ENCODE peak calls at places on chromosome 2, in four cellular contexts. One of them, this sample, is unnamed.

GRCh38 chr2:106982350-106982749 is 96.4 kb upstream of the ST6GAL2 start:
- DNase-seq in K562: no peak
- DNase-seq in HepG2: no peak
- DNase-seq in HCT116: no peak
- DNase-seq in this sample: no peak

GRCh38 chr2:163943403-163944356 is 207.9 kb upstream of the FIGN start:
- DNase-seq in K562: no peak
- DNase-seq in HepG2: peak
- DNase-seq in HCT116: no peak
- DNase-seq in this sample: no peak

GRCh38 chr2:101311390-101312019 is 3.0 kb upstream of the RNF149 start:
- DNase-seq in K562: no peak
- DNase-seq in HepG2: peak
- DNase-seq in HCT116: no peak
- DNase-seq in this sample: no peak

GRCh38 chr2:118989481-118989880 is 47.5 kb downstream of the MARCO start:
- DNase-seq in K562: no peak
- DNase-seq in HepG2: no peak
- DNase-seq in HCT116: no peak
- DNase-seq in this sample: no peak

GRCh38 chr2:168466834-168467565 is 10.9 kb downstream of the CERS6 start:
- DNase-seq in K562: no peak
- DNase-seq in HepG2: no peak
- DNase-seq in HCT116: no peak
- DNase-seq in this sample: no peak

GRCh38 chr2:46943881-46944798 is 28.5 kb upstream of the MCFD2 start:
- DNase-seq in K562: no peak
- DNase-seq in HepG2: no peak
- DNase-seq in HCT116: no peak
- DNase-seq in this sample: no peak

GRCh38 chr2:130727286-130727924 is 1.5 kb upstream of the GPR148 start:
- DNase-seq in K562: peak
- DNase-seq in HepG2: no peak
- DNase-seq in HCT116: peak
- DNase-seq in this sample: no peak

GRCh38 chr2:132584976-132585817 is 84.8 kb downstream of the LYPD1 start:
- DNase-seq in K562: no peak
- DNase-seq in HepG2: no peak
- DNase-seq in HCT116: no peak
- DNase-seq in this sample: no peak

GRCh38 chr2:26968001-26968400 is 2.4 kb upstream of the MAPRE3 start:
- DNase-seq in K562: no peak
- DNase-seq in HepG2: no peak
- DNase-seq in HCT116: no peak
- DNase-seq in this sample: no peak

GRCh38 chr2:183868707-183869106 is 729.6 kb upstream of the ZNF804A start:
- DNase-seq in K562: no peak
- DNase-seq in HepG2: no peak
- DNase-seq in HCT116: no peak
- DNase-seq in this sample: no peak

GRCh38 chr2:172680595-172681176 is 55.0 kb upstream of the RAPGEF4 start:
- DNase-seq in K562: no peak
- DNase-seq in HepG2: no peak
- DNase-seq in HCT116: no peak
- DNase-seq in this sample: no peak

GRCh38 chr2:236665572-236666118 is 96.0 kb downstream of the ACKR3 start:
- DNase-seq in K562: no peak
- DNase-seq in HepG2: no peak
- DNase-seq in HCT116: no peak
- DNase-seq in this sample: no peak

GRCh38 chr2:23381084-23381483 is 3.9 kb upstream of the KLHL29 start:
- DNase-seq in K562: no peak
- DNase-seq in HepG2: peak
- DNase-seq in HCT116: peak
- DNase-seq in this sample: peak

GRCh38 chr2:39429738-39430137 is 7.3 kb downstream of the MAP4K3 start:
- DNase-seq in K562: no peak
- DNase-seq in HepG2: no peak
- DNase-seq in HCT116: no peak
- DNase-seq in this sample: no peak

GRCh38 chr2:222445226-222445625 is 20.9 kb downstream of the SGPP2 start:
- DNase-seq in K562: no peak
- DNase-seq in HepG2: no peak
- DNase-seq in HCT116: no peak
- DNase-seq in this sample: no peak

GRCh38 chr2:215966274-215966673 is 47.1 kb downstream of the MREG start:
- DNase-seq in K562: no peak
- DNase-seq in HepG2: no peak
- DNase-seq in HCT116: no peak
- DNase-seq in this sample: no peak

GRCh38 chr2:183255406-183255805 is 131.2 kb downstream of the NUP35 start:
- DNase-seq in K562: no peak
- DNase-seq in HepG2: no peak
- DNase-seq in HCT116: no peak
- DNase-seq in this sample: no peak

GRCh38 chr2:42954227-42954962 is 162.0 kb upstream of the HAAO start:
- DNase-seq in K562: no peak
- DNase-seq in HepG2: peak
- DNase-seq in HCT116: no peak
- DNase-seq in this sample: no peak

GRCh38 chr2:109293663-109294062 is 164.7 kb downstream of the SH3RF3 start:
- DNase-seq in K562: no peak
- DNase-seq in HepG2: no peak
- DNase-seq in HCT116: no peak
- DNase-seq in this sample: no peak

GRCh38 chr2:172734711-172735645 is 667 bp upstream of the RAPGEF4 start:
- DNase-seq in K562: no peak
- DNase-seq in HepG2: no peak
- DNase-seq in HCT116: no peak
- DNase-seq in this sample: no peak

GRCh38 chr2:36459725-36460137 is 104.2 kb downstream of the CRIM1 start:
- DNase-seq in K562: no peak
- DNase-seq in HepG2: peak
- DNase-seq in HCT116: peak
- DNase-seq in this sample: no peak

GRCh38 chr2:148362144-148362796 is 282.3 kb upstream of the EPC2 start:
- DNase-seq in K562: no peak
- DNase-seq in HepG2: peak
- DNase-seq in HCT116: no peak
- DNase-seq in this sample: no peak

GRCh38 chr2:207891222-207891844 is 121.6 kb upstream of the FZD5 start:
- DNase-seq in K562: no peak
- DNase-seq in HepG2: peak
- DNase-seq in HCT116: no peak
- DNase-seq in this sample: no peak

GRCh38 chr2:127098711-127099110 is 8.2 kb downstream of the BIN1 start:
- DNase-seq in K562: no peak
- DNase-seq in HepG2: no peak
- DNase-seq in HCT116: no peak
- DNase-seq in this sample: no peak
- TF ChIP-seq SIN3A in K562: no peak
- TF ChIP-seq SIN3A in HepG2: no peak
- TF ChIP-seq SIN3A in HCT116: no peak
- TF ChIP-seq SIN3A in this sample: no peak

GRCh38 chr2:217804338-217804737 is 198.5 kb downstream of the TNS1 start:
- DNase-seq in K562: no peak
- DNase-seq in HepG2: no peak
- DNase-seq in HCT116: no peak
- DNase-seq in this sample: no peak
- TF ChIP-seq REST in K562: peak
- TF ChIP-seq REST in HepG2: peak
- TF ChIP-seq REST in HCT116: peak
- TF ChIP-seq REST in this sample: peak

GRCh38 chr2:48874282-48874681 is 118.8 kb upstream of the LHCGR start:
- DNase-seq in K562: no peak
- DNase-seq in HepG2: no peak
- DNase-seq in HCT116: no peak
- DNase-seq in this sample: no peak
- TF ChIP-seq SIN3A in K562: no peak
- TF ChIP-seq SIN3A in HepG2: no peak
- TF ChIP-seq SIN3A in HCT116: no peak
- TF ChIP-seq SIN3A in this sample: no peak

GRCh38 chr2:69022548-69022947 is 9.6 kb downstream of the ANTXR1 start:
- DNase-seq in K562: no peak
- DNase-seq in HepG2: no peak
- DNase-seq in HCT116: no peak
- DNase-seq in this sample: no peak
- TF ChIP-seq REST in K562: no peak
- TF ChIP-seq REST in HepG2: no peak
- TF ChIP-seq REST in HCT116: no peak
- TF ChIP-seq REST in this sample: no peak

GRCh38 chr2:7189106-7189505 is 271.9 kb downstream of the RNF144A start:
- DNase-seq in K562: no peak
- DNase-seq in HepG2: no peak
- DNase-seq in HCT116: no peak
- DNase-seq in this sample: no peak
- TF ChIP-seq SIN3A in K562: no peak
- TF ChIP-seq SIN3A in HepG2: no peak
- TF ChIP-seq SIN3A in HCT116: no peak
- TF ChIP-seq SIN3A in this sample: no peak

This sample was measured in Panc1.